ENCODE peak calls at places on chromosome 19, in six cellular contexts. One of them, this sample, is unnamed.
A peak's percentile ranks its signal among the peaks of the same experiment; 100 is the strongest.

GRCh38 chr19:53432088-53432661 is 391 bp downstream of the ZNF761 start:
- DNase-seq in neural crest cell: peak; percentile 4
- DNase-seq in 8988T: no peak
- DNase-seq in posterior cingulate gyrus: no peak
- DNase-seq in Caki2: no peak
- DNase-seq in NCI-H1092 treated with DMSO at 0.1 percent for 48 hours: no peak
- DNase-seq in this sample: no peak

GRCh38 chr19:29804493-29804892 is 7.3 kb upstream of the CCNE1 start:
- DNase-seq in neural crest cell: no peak
- DNase-seq in 8988T: no peak
- DNase-seq in posterior cingulate gyrus: no peak
- DNase-seq in Caki2: no peak
- DNase-seq in NCI-H1092 treated with DMSO at 0.1 percent for 48 hours: no peak
- DNase-seq in this sample: no peak

GRCh38 chr19:3607398-3608078 is 863 bp upstream of the TBXA2R start:
- DNase-seq in neural crest cell: no peak
- DNase-seq in 8988T: no peak
- DNase-seq in posterior cingulate gyrus: no peak
- DNase-seq in Caki2: peak; percentile 18
- DNase-seq in NCI-H1092 treated with DMSO at 0.1 percent for 48 hours: no peak
- DNase-seq in this sample: no peak

GRCh38 chr19:28908941-28909340 is 304.0 kb downstream of the UQCRFS1 start:
- DNase-seq in neural crest cell: no peak
- DNase-seq in 8988T: no peak
- DNase-seq in posterior cingulate gyrus: no peak
- DNase-seq in Caki2: no peak
- DNase-seq in NCI-H1092 treated with DMSO at 0.1 percent for 48 hours: no peak
- DNase-seq in this sample: no peak

GRCh38 chr19:43662487-43662886 is 7.5 kb downstream of the PLAUR start:
- DNase-seq in neural crest cell: no peak
- DNase-seq in 8988T: no peak
- DNase-seq in posterior cingulate gyrus: no peak
- DNase-seq in Caki2: no peak
- DNase-seq in NCI-H1092 treated with DMSO at 0.1 percent for 48 hours: no peak
- DNase-seq in this sample: no peak

GRCh38 chr19:50933640-50934039 is 19.2 kb downstream of the KLK5 start:
- DNase-seq in neural crest cell: no peak
- DNase-seq in 8988T: no peak
- DNase-seq in posterior cingulate gyrus: no peak
- DNase-seq in Caki2: peak; percentile 49
- DNase-seq in NCI-H1092 treated with DMSO at 0.1 percent for 48 hours: no peak
- DNase-seq in this sample: no peak

GRCh38 chr19:9406798-9407352 is 28.5 kb downstream of the ZNF266 start:
- DNase-seq in neural crest cell: no peak
- DNase-seq in 8988T: peak; percentile 36
- DNase-seq in posterior cingulate gyrus: peak; percentile 10
- DNase-seq in Caki2: peak; percentile 85
- DNase-seq in NCI-H1092 treated with DMSO at 0.1 percent for 48 hours: peak; percentile 58
- DNase-seq in this sample: no peak

GRCh38 chr19:3682286-3682685 is 18.0 kb downstream of the PIP5K1C start:
- DNase-seq in neural crest cell: no peak
- DNase-seq in 8988T: no peak
- DNase-seq in posterior cingulate gyrus: no peak
- DNase-seq in Caki2: no peak
- DNase-seq in NCI-H1092 treated with DMSO at 0.1 percent for 48 hours: no peak
- DNase-seq in this sample: no peak

GRCh38 chr19:44846455-44847143 is 502 bp downstream of the NECTIN2 start:
- DNase-seq in neural crest cell: peak; percentile 37
- DNase-seq in 8988T: no peak
- DNase-seq in posterior cingulate gyrus: no peak
- DNase-seq in Caki2: no peak
- DNase-seq in NCI-H1092 treated with DMSO at 0.1 percent for 48 hours: no peak
- DNase-seq in this sample: no peak

GRCh38 chr19:33683881-33684549 is 62.3 kb downstream of the CHST8 start:
- DNase-seq in neural crest cell: peak; percentile 47
- DNase-seq in 8988T: no peak
- DNase-seq in posterior cingulate gyrus: no peak
- DNase-seq in Caki2: peak; percentile 53
- DNase-seq in NCI-H1092 treated with DMSO at 0.1 percent for 48 hours: no peak
- DNase-seq in this sample: no peak

GRCh38 chr19:14433454-14434156 is 499 bp downstream of the PKN1 start:
- DNase-seq in neural crest cell: no peak
- DNase-seq in 8988T: no peak
- DNase-seq in posterior cingulate gyrus: no peak
- DNase-seq in Caki2: peak; percentile 68
- DNase-seq in NCI-H1092 treated with DMSO at 0.1 percent for 48 hours: peak; percentile 53
- DNase-seq in this sample: no peak

GRCh38 chr19:17023805-17024204 is 2.8 kb downstream of the CPAMD8 start:
- DNase-seq in neural crest cell: no peak
- DNase-seq in 8988T: no peak
- DNase-seq in posterior cingulate gyrus: no peak
- DNase-seq in Caki2: no peak
- DNase-seq in NCI-H1092 treated with DMSO at 0.1 percent for 48 hours: no peak
- DNase-seq in this sample: no peak

GRCh38 chr19:47832723-47833122 is 11.0 kb downstream of the CRX start:
- DNase-seq in neural crest cell: no peak
- DNase-seq in 8988T: no peak
- DNase-seq in posterior cingulate gyrus: no peak
- DNase-seq in Caki2: no peak
- DNase-seq in NCI-H1092 treated with DMSO at 0.1 percent for 48 hours: no peak
- DNase-seq in this sample: no peak

GRCh38 chr19:1935484-1936208 is 5.3 kb upstream of the CSNK1G2 start:
- DNase-seq in neural crest cell: no peak
- DNase-seq in 8988T: no peak
- DNase-seq in posterior cingulate gyrus: no peak
- DNase-seq in Caki2: peak; percentile 33
- DNase-seq in NCI-H1092 treated with DMSO at 0.1 percent for 48 hours: peak; percentile 28
- DNase-seq in this sample: no peak

GRCh38 chr19:5430237-5430636 is 25.0 kb upstream of the ZNRF4 start:
- DNase-seq in neural crest cell: no peak
- DNase-seq in 8988T: no peak
- DNase-seq in posterior cingulate gyrus: no peak
- DNase-seq in Caki2: no peak
- DNase-seq in NCI-H1092 treated with DMSO at 0.1 percent for 48 hours: no peak
- DNase-seq in this sample: no peak

GRCh38 chr19:34141036-34141435 is 31.3 kb upstream of the LSM14A start:
- DNase-seq in neural crest cell: no peak
- DNase-seq in 8988T: no peak
- DNase-seq in posterior cingulate gyrus: no peak
- DNase-seq in Caki2: no peak
- DNase-seq in NCI-H1092 treated with DMSO at 0.1 percent for 48 hours: no peak
- DNase-seq in this sample: no peak

GRCh38 chr19:52492991-52493470 is 34.4 kb upstream of the ZNF808 start:
- DNase-seq in neural crest cell: peak; percentile 14
- DNase-seq in 8988T: no peak
- DNase-seq in posterior cingulate gyrus: no peak
- DNase-seq in Caki2: no peak
- DNase-seq in NCI-H1092 treated with DMSO at 0.1 percent for 48 hours: peak; percentile 2
- DNase-seq in this sample: no peak

GRCh38 chr19:42471554-42472249 is 29.0 kb upstream of the CXCL17 start:
- DNase-seq in neural crest cell: no peak
- DNase-seq in 8988T: no peak
- DNase-seq in posterior cingulate gyrus: no peak
- DNase-seq in Caki2: no peak
- DNase-seq in NCI-H1092 treated with DMSO at 0.1 percent for 48 hours: no peak
- DNase-seq in this sample: no peak

GRCh38 chr19:33462112-33462726 is 59.4 kb downstream of the PEPD start:
- DNase-seq in neural crest cell: no peak
- DNase-seq in 8988T: no peak
- DNase-seq in posterior cingulate gyrus: no peak
- DNase-seq in Caki2: no peak
- DNase-seq in NCI-H1092 treated with DMSO at 0.1 percent for 48 hours: peak; percentile 82
- DNase-seq in this sample: no peak

GRCh38 chr19:29540128-29540527 is 14.3 kb downstream of the VSTM2B start:
- DNase-seq in neural crest cell: no peak
- DNase-seq in 8988T: no peak
- DNase-seq in posterior cingulate gyrus: no peak
- DNase-seq in Caki2: no peak
- DNase-seq in NCI-H1092 treated with DMSO at 0.1 percent for 48 hours: no peak
- DNase-seq in this sample: no peak

GRCh38 chr19:47609885-47610545 is 1.1 kb downstream of the BICRA start:
- DNase-seq in neural crest cell: peak; percentile 57
- DNase-seq in 8988T: no peak
- DNase-seq in posterior cingulate gyrus: peak; percentile 19
- DNase-seq in Caki2: peak; percentile 48
- DNase-seq in NCI-H1092 treated with DMSO at 0.1 percent for 48 hours: no peak
- DNase-seq in this sample: no peak

GRCh38 chr19:30167206-30167903 is 204.8 kb upstream of the ZNF536 start:
- DNase-seq in neural crest cell: no peak
- DNase-seq in 8988T: no peak
- DNase-seq in posterior cingulate gyrus: no peak
- DNase-seq in Caki2: no peak
- DNase-seq in NCI-H1092 treated with DMSO at 0.1 percent for 48 hours: no peak
- DNase-seq in this sample: no peak